ENCODE peak calls at places on chromosomes 5 and 9, in four cellular contexts. One of them, this sample, is unnamed.

GRCh38 chr9:107208121-107208520 is 75.0 kb upstream of the RAD23B start:
- DNase-seq in GM12878: no peak
- DNase-seq in GM12891: no peak
- DNase-seq in K562: no peak
- DNase-seq in this sample: no peak

GRCh38 chr9:94870793-94871558 is 144.5 kb downstream of the AOPEP start:
- DNase-seq in GM12878: no peak
- DNase-seq in GM12891: no peak
- DNase-seq in K562: no peak
- DNase-seq in this sample: no peak

GRCh38 chr9:92004045-92004392 is 54.0 kb upstream of the ROR2 start:
- DNase-seq in GM12891: no peak
- DNase-seq in K562: no peak
- DNase-seq in GM12878: no peak
- DNase-seq in this sample: no peak

GRCh38 chr9:13149454-13149853 is 130.0 kb downstream of the MPDZ start:
- DNase-seq in GM12891: no peak
- DNase-seq in K562: no peak
- DNase-seq in GM12878: no peak
- DNase-seq in this sample: no peak

GRCh38 chr9:2764371-2764770 is 47.1 kb downstream of the KCNV2 start:
- DNase-seq in GM12891: no peak
- DNase-seq in GM12878: peak; percentile 9
- DNase-seq in K562: no peak
- DNase-seq in this sample: peak; percentile 23

GRCh38 chr5:41371741-41372140 is 138.7 kb downstream of the PLCXD3 start:
- DNase-seq in K562: no peak
- DNase-seq in GM12891: no peak
- DNase-seq in GM12878: no peak
- DNase-seq in this sample: no peak

GRCh38 chr5:35810561-35810960 is 46.1 kb upstream of the IL7R start:
- DNase-seq in GM12891: no peak
- DNase-seq in K562: no peak
- DNase-seq in GM12878: no peak
- DNase-seq in this sample: no peak

GRCh38 chr5:115487168-115487567 is 57.4 kb downstream of the FEM1C start:
- DNase-seq in K562: no peak
- DNase-seq in GM12878: no peak
- DNase-seq in GM12891: no peak
- DNase-seq in this sample: no peak

GRCh38 chr9:86487222-86487841 is 133.1 kb upstream of the TUT7 start:
- DNase-seq in GM12891: peak; percentile 19
- DNase-seq in K562: peak; percentile 6
- DNase-seq in GM12878: no peak
- DNase-seq in this sample: no peak

GRCh38 chr9:128280084-128280622 is 4.1 kb downstream of the SWI5 start:
- DNase-seq in K562: no peak
- DNase-seq in GM12891: no peak
- DNase-seq in GM12878: no peak
- DNase-seq in this sample: peak; percentile 64

GRCh38 chr9:133576591-133577462 is 32.4 kb downstream of the FAM163B start:
- DNase-seq in K562: peak; percentile 36
- DNase-seq in GM12891: no peak
- DNase-seq in GM12878: no peak
- DNase-seq in this sample: no peak

GRCh38 chr5:78215565-78215964 is 78.9 kb downstream of the AP3B1 start:
- DNase-seq in GM12878: no peak
- DNase-seq in GM12891: no peak
- DNase-seq in K562: no peak
- DNase-seq in this sample: no peak

GRCh38 chr5:69492391-69493234 is at the start of gene OCLN:
- DNase-seq in GM12878: no peak
- DNase-seq in K562: peak; percentile 17
- DNase-seq in GM12891: peak; percentile 74
- DNase-seq in this sample: no peak

GRCh38 chr5:67246108-67246507 is 49.5 kb upstream of the CD180 start:
- DNase-seq in GM12891: no peak
- DNase-seq in GM12878: peak; percentile 19
- DNase-seq in K562: peak; percentile 25
- DNase-seq in this sample: peak; percentile 2

GRCh38 chr9:129548571-129549135 is 72.2 kb downstream of the C9orf50 start:
- DNase-seq in K562: no peak
- DNase-seq in GM12878: no peak
- DNase-seq in GM12891: no peak
- DNase-seq in this sample: no peak

GRCh38 chr5:149141224-149141956 is at the start of gene ABLIM3:
- DNase-seq in GM12891: peak; percentile 64
- DNase-seq in GM12878: no peak
- DNase-seq in K562: peak; percentile 93
- DNase-seq in this sample: peak; percentile 27

GRCh38 chr9:13688990-13689600 is 409.6 kb upstream of the MPDZ start:
- DNase-seq in K562: peak; percentile 7
- DNase-seq in GM12878: no peak
- DNase-seq in GM12891: no peak
- DNase-seq in this sample: no peak

GRCh38 chr9:92964981-92965758 is 17.8 kb downstream of the FGD3 start:
- DNase-seq in GM12891: no peak
- DNase-seq in K562: no peak
- DNase-seq in GM12878: no peak
- DNase-seq in this sample: no peak

GRCh38 chr9:124778575-124779367 is 1.8 kb downstream of the OLFML2A start:
- DNase-seq in GM12891: no peak
- DNase-seq in K562: no peak
- DNase-seq in GM12878: no peak
- DNase-seq in this sample: no peak

GRCh38 chr5:12780536-12780935 is 876.3 kb upstream of the CTNND2 start:
- DNase-seq in K562: no peak
- DNase-seq in GM12878: no peak
- DNase-seq in GM12891: no peak
- DNase-seq in this sample: peak; percentile 8

GRCh38 chr5:154086123-154086522 is 47.4 kb downstream of the MFAP3 start:
- DNase-seq in K562: no peak
- DNase-seq in GM12878: no peak
- DNase-seq in GM12891: no peak
- DNase-seq in this sample: no peak

GRCh38 chr5:73280821-73281746 is 108.1 kb downstream of the TMEM174 start:
- DNase-seq in GM12891: no peak
- DNase-seq in K562: no peak
- DNase-seq in GM12878: no peak
- DNase-seq in this sample: no peak

GRCh38 chr9:101307041-101307440 is 77.8 kb downstream of the BAAT start:
- DNase-seq in K562: no peak
- DNase-seq in GM12878: no peak
- DNase-seq in GM12891: no peak
- DNase-seq in this sample: no peak

GRCh38 chr9:17800397-17800796 is 221.5 kb downstream of the SH3GL2 start:
- DNase-seq in GM12891: no peak
- DNase-seq in GM12878: no peak
- DNase-seq in K562: no peak
- DNase-seq in this sample: no peak

GRCh38 chr5:101102506-101102905 is 199.4 kb upstream of the ST8SIA4 start:
- DNase-seq in GM12891: no peak
- DNase-seq in GM12878: no peak
- DNase-seq in K562: no peak
- DNase-seq in this sample: no peak

GRCh38 chr9:21557428-21557768 is 75.3 kb upstream of the IFNE start:
- DNase-seq in K562: no peak
- DNase-seq in GM12891: no peak
- DNase-seq in GM12878: no peak
- DNase-seq in this sample: no peak
- TF ChIP-seq SPI1 in K562: no peak
- TF ChIP-seq SPI1 in GM12891: no peak
- TF ChIP-seq SPI1 in GM12878: no peak
- TF ChIP-seq SPI1 in this sample: no peak

GRCh38 chr9:96116275-96117051 is 185.5 kb downstream of the HSD17B3 start:
- DNase-seq in K562: no peak
- DNase-seq in GM12891: no peak
- DNase-seq in GM12878: no peak
- DNase-seq in this sample: no peak
- TF ChIP-seq SPI1 in K562: no peak
- TF ChIP-seq SPI1 in GM12891: no peak
- TF ChIP-seq SPI1 in GM12878: no peak
- TF ChIP-seq SPI1 in this sample: no peak

GRCh38 chr9:90851444-90851843 is 49.8 kb downstream of the SYK start:
- DNase-seq in GM12891: no peak
- DNase-seq in K562: no peak
- DNase-seq in GM12878: no peak
- DNase-seq in this sample: no peak
- TF ChIP-seq SPI1 in GM12891: no peak
- TF ChIP-seq SPI1 in K562: no peak
- TF ChIP-seq SPI1 in GM12878: no peak
- TF ChIP-seq SPI1 in this sample: no peak

GRCh38 chr9:69223605-69224004 is 49.5 kb downstream of the TJP2 start:
- DNase-seq in GM12891: peak; percentile 27
- DNase-seq in K562: peak; percentile 55
- DNase-seq in GM12878: no peak
- DNase-seq in this sample: no peak
- TF ChIP-seq SPI1 in GM12891: no peak
- TF ChIP-seq SPI1 in K562: no peak
- TF ChIP-seq SPI1 in GM12878: no peak
- TF ChIP-seq SPI1 in this sample: no peak

DNA sequence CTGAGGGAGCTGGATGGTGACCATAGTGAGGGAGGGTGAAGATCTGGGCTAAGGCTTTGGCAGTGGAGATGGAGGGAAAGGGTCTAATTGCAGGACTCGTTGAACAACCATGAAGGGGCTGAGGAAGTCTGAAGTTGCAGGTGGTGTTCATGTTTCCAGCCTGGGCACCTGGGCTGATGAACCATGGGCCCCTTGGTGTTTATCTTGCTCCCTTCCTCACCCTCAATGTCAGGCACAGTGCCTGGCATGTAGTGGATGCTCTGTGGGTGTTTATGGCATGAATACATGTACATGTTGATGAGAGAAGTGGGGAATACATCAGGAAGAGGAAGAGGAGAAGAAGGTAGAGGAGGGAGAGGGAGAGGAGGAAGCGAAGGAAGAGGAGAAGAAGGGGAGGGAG is 31.3 kb upstream of the COL15A1 start:
- DNase-seq in GM12878: no peak
- DNase-seq in GM12891: no peak
- DNase-seq in K562: no peak
- DNase-seq in this sample: no peak
- TF ChIP-seq SPI1 in GM12878: no peak
- TF ChIP-seq SPI1 in GM12891: no peak
- TF ChIP-seq SPI1 in K562: no peak
- TF ChIP-seq SPI1 in this sample: no peak

GRCh38 chr9:70123695-70124094 is 80.0 kb downstream of the MAMDC2 start:
- DNase-seq in GM12891: no peak
- DNase-seq in K562: no peak
- DNase-seq in GM12878: no peak
- DNase-seq in this sample: no peak

GRCh38 chr9:70117835-70118319 is 74.2 kb downstream of the MAMDC2 start:
- DNase-seq in GM12891: no peak
- DNase-seq in K562: no peak
- DNase-seq in GM12878: no peak
- DNase-seq in this sample: no peak

GRCh38 chr9:70120834-70121510 is 77.3 kb downstream of the MAMDC2 start:
- DNase-seq in GM12891: no peak
- DNase-seq in GM12878: no peak
- DNase-seq in K562: no peak
- DNase-seq in this sample: no peak

GRCh38 chr9:70121818-70122436 is 78.3 kb downstream of the MAMDC2 start:
- DNase-seq in K562: no peak
- DNase-seq in GM12891: no peak
- DNase-seq in GM12878: no peak
- DNase-seq in this sample: no peak

GRCh38 chr9:70119786-70120185 is 76.1 kb downstream of the MAMDC2 start:
- DNase-seq in K562: no peak
- DNase-seq in GM12891: no peak
- DNase-seq in GM12878: no peak
- DNase-seq in this sample: no peak
- TF ChIP-seq SPI1 in K562: no peak
- TF ChIP-seq SPI1 in GM12891: no peak
- TF ChIP-seq SPI1 in GM12878: no peak
- TF ChIP-seq SPI1 in this sample: no peak

GRCh38 chr9:84851935-84852585 is 182.5 kb downstream of the NTRK2 start:
- DNase-seq in GM12878: no peak
- DNase-seq in GM12891: no peak
- DNase-seq in K562: no peak
- DNase-seq in this sample: no peak
- TF ChIP-seq SPI1 in GM12878: no peak
- TF ChIP-seq SPI1 in GM12891: no peak
- TF ChIP-seq SPI1 in K562: no peak
- TF ChIP-seq SPI1 in this sample: no peak

GRCh38 chr9:36598281-36598680 is 25.6 kb downstream of the MELK start:
- DNase-seq in GM12891: no peak
- DNase-seq in GM12878: no peak
- DNase-seq in K562: no peak
- DNase-seq in this sample: no peak

GRCh38 chr9:36597412-36598178 is 24.9 kb downstream of the MELK start:
- DNase-seq in GM12878: no peak
- DNase-seq in GM12891: peak; percentile 27
- DNase-seq in K562: peak; percentile 32
- DNase-seq in this sample: peak; percentile 4

GRCh38 chr9:36603006-36603405 is 30.3 kb downstream of the MELK start:
- DNase-seq in K562: no peak
- DNase-seq in GM12891: peak; percentile 7
- DNase-seq in GM12878: peak; percentile 13
- DNase-seq in this sample: no peak
- TF ChIP-seq SPI1 in K562: no peak
- TF ChIP-seq SPI1 in GM12891: no peak
- TF ChIP-seq SPI1 in GM12878: no peak
- TF ChIP-seq SPI1 in this sample: no peak

GRCh38 chr5:633521-633955 is 21.4 kb downstream of the CEP72 start:
- DNase-seq in GM12891: no peak
- DNase-seq in K562: peak; percentile 20
- DNase-seq in GM12878: no peak
- DNase-seq in this sample: no peak

GRCh38 chr5:634191-634590 is 22.1 kb downstream of the CEP72 start:
- DNase-seq in K562: no peak
- DNase-seq in GM12891: no peak
- DNase-seq in GM12878: no peak
- DNase-seq in this sample: no peak

GRCh38 chr5:637581-638450 is 25.7 kb downstream of the CEP72 start:
- DNase-seq in K562: no peak
- DNase-seq in GM12878: no peak
- DNase-seq in GM12891: no peak
- DNase-seq in this sample: no peak

GRCh38 chr5:636951-637350 is 24.8 kb downstream of the CEP72 start:
- DNase-seq in GM12891: no peak
- DNase-seq in GM12878: no peak
- DNase-seq in K562: no peak
- DNase-seq in this sample: no peak

GRCh38 chr5:635321-636055 is 23.3 kb downstream of the CEP72 start:
- DNase-seq in GM12891: no peak
- DNase-seq in K562: no peak
- DNase-seq in GM12878: no peak
- DNase-seq in this sample: no peak
- TF ChIP-seq SPI1 in GM12891: no peak
- TF ChIP-seq SPI1 in K562: no peak
- TF ChIP-seq SPI1 in GM12878: no peak
- TF ChIP-seq SPI1 in this sample: no peak

DNA sequence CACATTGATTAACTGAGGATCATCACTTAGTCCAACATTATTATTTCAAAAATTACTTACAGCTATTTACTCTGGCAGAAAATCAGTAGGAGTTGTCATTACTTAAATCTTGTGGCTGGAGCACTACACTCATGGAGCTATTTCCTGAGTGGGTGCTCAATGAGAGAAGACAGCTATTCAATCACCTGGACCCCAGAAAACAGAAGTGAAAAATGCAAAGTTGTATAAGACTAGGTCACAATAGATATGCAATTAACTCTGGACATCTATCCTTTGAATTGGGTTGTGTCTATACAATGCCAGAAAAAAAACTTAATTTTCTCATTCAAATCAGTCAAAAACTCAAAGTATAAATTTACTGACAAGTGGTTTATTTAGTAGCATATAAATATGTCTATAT is 340.9 kb downstream of the EFNA5 start:
- DNase-seq in GM12891: no peak
- DNase-seq in K562: no peak
- DNase-seq in GM12878: no peak
- DNase-seq in this sample: no peak
- TF ChIP-seq SPI1 in GM12891: peak; percentile 57
- TF ChIP-seq SPI1 in K562: no peak
- TF ChIP-seq SPI1 in GM12878: peak; percentile 77
- TF ChIP-seq SPI1 in this sample: no peak

This sample was measured in HL-60.